ENCODE peak calls at places on chromosomes 13 and 19, in eight cellular contexts. V is mucosa of descending colon; K is CD4-positive, CD25-positive, alpha-beta regulatory T cell; Q is PC-3; W is right atrium auricular region; A is transverse colon; O is keratinocyte; U is endodermal cell. C is an unnamed sample. For H3K4me1, the result is how much of the 10 kb centered on the place peaks cover.

GRCh38 chr13:27334774-27335490 is 64.3 kb downstream of the RASL11A start:
- DNase-seq in K (no peak), V (no peak), A (no peak), W (no peak), O (no peak), Q (no peak), U (no peak), C (no peak)

GRCh38 chr13:74819549-74819948 is 662.4 kb downstream of the TBC1D4 start:
- DNase-seq in V (no peak), A (no peak), U (no peak), K (no peak), Q (no peak), O (no peak), W (no peak), C (no peak)

GRCh38 chr19:17240062-17240854 is 5.5 kb downstream of the NR2F6 start:
- DNase-seq in W (no peak), O (no peak), K (no peak), Q (no peak), U (peak), V (peak), A (peak), C (no peak)

GRCh38 chr13:48302920-48303330 is 626 bp upstream of the RB1 start:
- DNase-seq in U (no peak), A (no peak), K (peak), O (no peak), V (no peak), Q (no peak), W (no peak), C (no peak)

GRCh38 chr19:39506944-39507714 is 7.8 kb upstream of the SELENOV start:
- DNase-seq in W (no peak), Q (peak), U (peak), A (no peak), O (no peak), K (peak), V (peak), C (no peak)

GRCh38 chr19:2639999-2640398 is 62.5 kb downstream of the GNG7 start:
- DNase-seq in O (no peak), K (no peak), Q (no peak), W (no peak), A (no peak), U (no peak), V (no peak), C (no peak)

GRCh38 chr13:74452881-74453280 is 318.7 kb upstream of the KLF12 start:
- DNase-seq in Q (no peak), K (no peak), W (no peak), A (no peak), U (no peak), V (no peak), O (no peak), C (no peak)

GRCh38 chr19:47111081-47111589 is 2.4 kb downstream of the ZC3H4 start:
- DNase-seq in V (peak), K (peak), Q (no peak), O (no peak), W (no peak), A (peak), U (peak), C (no peak)

GRCh38 chr13:49459580-49459979 is 15.5 kb downstream of the SETDB2 start:
- DNase-seq in Q (no peak), V (no peak), W (no peak), U (no peak), O (no peak), A (no peak), K (no peak), C (no peak)

GRCh38 chr19:53492153-53492552 is 24.6 kb downstream of the ZNF813 start:
- DNase-seq in W (no peak), O (no peak), A (no peak), V (no peak), K (no peak), U (no peak), Q (no peak), C (no peak)

GRCh38 chr13:99766641-99767045 is 204.9 kb downstream of the ZIC5 start:
- DNase-seq in O (no peak), Q (no peak), U (peak), W (no peak), K (no peak), A (no peak), V (no peak), C (no peak)

GRCh38 chr13:70087247-70087646 is 20.4 kb upstream of the ATXN8OS start:
- DNase-seq in V (no peak), Q (no peak), O (no peak), U (no peak), A (no peak), W (no peak), K (no peak), C (no peak)

GRCh38 chr19:4660181-4660791 is 9.9 kb downstream of the MYDGF start:
- DNase-seq in O (no peak), U (peak), A (peak), Q (peak), W (no peak), K (peak), V (peak), C (no peak)

GRCh38 chr19:16222806-16223205 is 25.1 kb downstream of the AP1M1 start:
- DNase-seq in O (no peak), K (no peak), W (no peak), A (no peak), Q (no peak), V (no peak), U (no peak), C (no peak)

GRCh38 chr13:48038763-48039162 is 1.2 kb downstream of the NUDT15 start:
- DNase-seq in O (no peak), A (no peak), W (no peak), V (no peak), U (peak), K (peak), Q (peak), C (no peak)

GRCh38 chr13:39225860-39226259 is 187.6 kb downstream of the NHLRC3 start:
- DNase-seq in Q (no peak), U (no peak), V (no peak), O (no peak), K (no peak), W (no peak), A (no peak), C (no peak)

GRCh38 chr13:59531571-59532091 is 632.1 kb downstream of the DIAPH3 start:
- DNase-seq in Q (peak), A (peak), V (peak), K (peak), W (peak), U (peak), O (no peak), C (peak)

GRCh38 chr19:18541992-18542935 is 1.1 kb downstream of the FKBP8 start:
- DNase-seq in V (no peak), U (peak), O (no peak), A (no peak), Q (no peak), K (no peak), W (no peak), C (no peak)

GRCh38 chr19:42658148-42658547 is 63.4 kb upstream of the CEACAM8 start:
- DNase-seq in V (no peak), K (no peak), A (no peak), U (no peak), O (no peak), Q (no peak), W (no peak), C (no peak)
- H3K4me1 ChIP-seq in V (under half), K (under half), A (under half), U (under half), O (under half), Q (under half), W (under half), C (under half)

GRCh38 chr13:106521101-106521799 is 14.2 kb downstream of the EFNB2 start:
- DNase-seq in K (no peak), W (no peak), V (no peak), A (no peak), Q (peak), U (no peak), O (no peak), C (no peak)

GRCh38 chr13:106523566-106523965 is 11.9 kb downstream of the EFNB2 start:
- DNase-seq in W (no peak), O (no peak), Q (no peak), K (no peak), A (no peak), U (no peak), V (no peak), C (no peak)

GRCh38 chr13:106524108-106524507 is 11.4 kb downstream of the EFNB2 start:
- DNase-seq in Q (no peak), A (no peak), O (no peak), U (no peak), K (no peak), V (no peak), W (no peak), C (no peak)

GRCh38 chr13:106522112-106522511 is 13.3 kb downstream of the EFNB2 start:
- DNase-seq in A (no peak), O (no peak), Q (no peak), V (no peak), K (no peak), W (no peak), U (no peak), C (no peak)

GRCh38 chr13:106522898-106523525 is 12.4 kb downstream of the EFNB2 start:
- DNase-seq in W (no peak), U (no peak), A (peak), O (no peak), V (peak), Q (peak), K (no peak), C (no peak)
- H3K4me1 ChIP-seq in W (under half), U (under half), A (half or more), O (half or more), V (under half), Q (under half), K (under half), C (under half)

GRCh38 chr19:38044267-38045111 is 137.5 kb downstream of the SIPA1L3 start:
- DNase-seq in W (no peak), O (no peak), K (no peak), V (no peak), Q (peak), A (no peak), U (peak), C (no peak)
- H3K4me1 ChIP-seq in W (under half), O (under half), K (under half), V (under half), Q (under half), A (under half), U (under half), C (under half)

DNA sequence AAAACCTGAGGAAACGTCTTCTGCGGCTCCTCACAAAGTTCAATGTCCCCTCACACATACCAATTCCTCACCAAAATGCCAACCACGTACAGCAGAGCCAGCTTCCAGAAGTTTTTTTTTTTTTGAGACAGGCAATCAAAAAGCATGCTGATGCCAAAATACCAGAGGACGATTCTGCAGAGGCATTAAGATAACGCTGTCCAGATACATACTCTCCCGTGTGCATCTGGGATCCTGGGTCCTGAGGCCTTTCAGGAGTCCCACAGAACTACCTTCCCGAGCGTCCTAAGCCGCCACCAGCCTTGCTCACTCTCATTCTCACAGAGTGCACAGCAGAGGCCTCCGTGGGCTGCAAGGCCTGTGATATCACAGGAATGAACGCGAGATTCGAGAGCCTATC is 5.0 kb downstream of the DCUN1D2 start:
- DNase-seq in Q (no peak), A (no peak), W (no peak), V (no peak), K (no peak), U (no peak), O (no peak), C (no peak)
- H3K4me1 ChIP-seq in Q (under half), A (under half), W (under half), V (under half), K (under half), U (under half), O (under half), C (half or more)

GRCh38 chr13:101116826-101117225 is 299.5 kb downstream of the NALCN start:
- DNase-seq in A (no peak), O (no peak), U (peak), K (no peak), V (no peak), W (no peak), Q (no peak), C (no peak)
- H3K4me1 ChIP-seq in A (under half), O (under half), U (under half), K (under half), V (under half), W (under half), Q (under half), C (under half)

GRCh38 chr19:7187605-7188339 is 106.4 kb downstream of the INSR start:
- DNase-seq in W (no peak), K (no peak), U (no peak), Q (no peak), O (no peak), A (peak), V (no peak), C (no peak)
- H3K4me1 ChIP-seq in W (under half), K (under half), U (under half), Q (under half), O (under half), A (under half), V (under half), C (half or more)

DNA sequence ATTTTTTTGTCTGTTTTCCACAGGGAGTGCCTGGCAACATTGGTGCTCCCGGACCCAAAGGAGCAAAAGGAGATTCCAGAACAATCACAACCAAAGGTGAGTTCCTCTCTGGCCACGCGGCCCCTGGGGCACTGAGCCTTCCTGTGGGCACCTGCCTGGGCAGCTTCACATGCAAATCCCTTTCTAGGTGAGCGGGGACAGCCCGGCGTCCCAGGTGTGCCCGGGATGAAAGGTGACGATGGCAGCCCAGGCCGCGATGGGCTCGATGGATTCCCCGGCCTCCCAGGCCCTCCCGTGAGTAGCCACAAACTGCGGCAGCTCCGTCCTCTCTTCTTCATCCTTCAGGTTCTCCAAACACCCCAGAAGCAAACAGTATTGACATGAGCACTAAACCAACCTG is 99.4 kb downstream of the RAB20 start:
- DNase-seq in V (no peak), U (no peak), K (no peak), Q (no peak), W (no peak), O (no peak), A (no peak), C (no peak)
- H3K4me1 ChIP-seq in V (under half), U (under half), K (under half), Q (under half), W (under half), O (under half), A (under half), C (under half)

GRCh38 chr13:28658796-28659610 is at the start of gene POMP:
- DNase-seq in W (peak), Q (peak), V (peak), O (peak), A (peak), U (peak), K (peak), C (peak)
- H3K4me1 ChIP-seq in W (under half), Q (under half), V (under half), O (under half), A (under half), U (under half), K (under half), C (half or more)

GRCh38 chr19:54576411-54576976 is 2.9 kb downstream of the LILRA2 start:
- DNase-seq in A (no peak), V (no peak), U (peak), K (no peak), O (no peak), Q (no peak), W (no peak), C (no peak)
- H3K4me1 ChIP-seq in A (under half), V (under half), U (under half), K (under half), O (under half), Q (under half), W (under half), C (under half)

C was measured in heart left ventricle.